ENCODE peak calls at places on chromosomes 4 and X, in four cellular contexts. I is cardiac muscle cell, P is AG10803, N is esophagus squamous epithelium. H is an unnamed sample.

GRCh38 chr4:8689741-8690140 is 97.2 kb downstream of the CPZ start:
- DNase-seq in I (no peak), N (no peak), P (no peak), H (no peak)

GRCh38 chrX:39866229-39866628 is 231.5 kb downstream of the BCOR start:
- DNase-seq in I (no peak), P (no peak), N (no peak), H (no peak)

GRCh38 chrX:136346506-136346905 is 45.7 kb downstream of the ADGRG4 start:
- DNase-seq in P (no peak), I (no peak), N (no peak), H (no peak)

GRCh38 chr4:78313754-78314120 is 237.8 kb upstream of the ANXA3 start:
- DNase-seq in P (no peak), N (no peak), I (no peak), H (no peak)

GRCh38 chr4:166657261-166657660 is 577.0 kb downstream of the SPOCK3 start:
- DNase-seq in I (peak), N (no peak), P (no peak), H (no peak)

GRCh38 chr4:121738780-121739547 is 26.0 kb downstream of the SMIM43 start:
- DNase-seq in N (no peak), P (peak), I (no peak), H (no peak)

GRCh38 chrX:116009348-116009747 is 161.2 kb upstream of the AGTR2 start:
- DNase-seq in P (no peak), I (no peak), N (no peak), H (peak)

GRCh38 chr4:93313207-93313606 is 515.3 kb upstream of the ATOH1 start:
- DNase-seq in N (no peak), P (no peak), I (no peak), H (no peak)

GRCh38 chrX:63282077-63282476 is 69.1 kb downstream of the SPIN4 start:
- DNase-seq in P (no peak), I (no peak), N (no peak), H (no peak)

GRCh38 chr4:139841464-139842195 is 176.0 kb downstream of the MGST2 start:
- DNase-seq in N (no peak), I (peak), P (no peak), H (no peak)

GRCh38 chrX:698246-698645 is 67.7 kb downstream of the SHOX start:
- DNase-seq in P (peak), I (no peak), N (no peak), H (no peak)

GRCh38 chrX:115592997-115593734 is 32.2 kb downstream of the PLS3 start:
- DNase-seq in P (peak), N (no peak), I (peak), H (no peak)

GRCh38 chr4:77843628-77844027 is 19.0 kb upstream of the MRPL1 start:
- DNase-seq in N (no peak), I (no peak), P (no peak), H (no peak)

GRCh38 chr4:123832173-123833026 is 435.8 kb downstream of the SPRY1 start:
- DNase-seq in N (no peak), P (peak), I (peak), H (no peak)

GRCh38 chrX:140866446-140866845 is 135.9 kb upstream of the SPANXB1 start:
- DNase-seq in P (peak), I (no peak), N (no peak), H (no peak)

GRCh38 chr4:7821245-7822165 is 118.2 kb downstream of the AFAP1 start:
- DNase-seq in P (peak), I (no peak), N (no peak), H (no peak)

GRCh38 chr4:85399270-85399669 is 75.7 kb upstream of the ARHGAP24 start:
- DNase-seq in I (no peak), P (no peak), N (no peak), H (no peak)

GRCh38 chr4:53916431-53916889 is 147.9 kb downstream of the CHIC2 start:
- DNase-seq in I (no peak), P (peak), N (no peak), H (no peak)

GRCh38 chr4:67751260-67751659 is 2.9 kb downstream of the GNRHR start:
- DNase-seq in P (peak), I (no peak), N (no peak), H (no peak)

GRCh38 chr4:98746530-98746929 is 88.1 kb upstream of the TSPAN5 start:
- DNase-seq in N (no peak), P (no peak), I (no peak), H (no peak)

GRCh38 chr4:154465085-154465484 is 26.5 kb downstream of the DCHS2 start:
- DNase-seq in I (no peak), N (no peak), P (peak), H (no peak)

GRCh38 chr4:1026115-1026514 is 14.7 kb downstream of the FGFRL1 start:
- DNase-seq in N (no peak), P (no peak), I (peak), H (peak)

DNA sequence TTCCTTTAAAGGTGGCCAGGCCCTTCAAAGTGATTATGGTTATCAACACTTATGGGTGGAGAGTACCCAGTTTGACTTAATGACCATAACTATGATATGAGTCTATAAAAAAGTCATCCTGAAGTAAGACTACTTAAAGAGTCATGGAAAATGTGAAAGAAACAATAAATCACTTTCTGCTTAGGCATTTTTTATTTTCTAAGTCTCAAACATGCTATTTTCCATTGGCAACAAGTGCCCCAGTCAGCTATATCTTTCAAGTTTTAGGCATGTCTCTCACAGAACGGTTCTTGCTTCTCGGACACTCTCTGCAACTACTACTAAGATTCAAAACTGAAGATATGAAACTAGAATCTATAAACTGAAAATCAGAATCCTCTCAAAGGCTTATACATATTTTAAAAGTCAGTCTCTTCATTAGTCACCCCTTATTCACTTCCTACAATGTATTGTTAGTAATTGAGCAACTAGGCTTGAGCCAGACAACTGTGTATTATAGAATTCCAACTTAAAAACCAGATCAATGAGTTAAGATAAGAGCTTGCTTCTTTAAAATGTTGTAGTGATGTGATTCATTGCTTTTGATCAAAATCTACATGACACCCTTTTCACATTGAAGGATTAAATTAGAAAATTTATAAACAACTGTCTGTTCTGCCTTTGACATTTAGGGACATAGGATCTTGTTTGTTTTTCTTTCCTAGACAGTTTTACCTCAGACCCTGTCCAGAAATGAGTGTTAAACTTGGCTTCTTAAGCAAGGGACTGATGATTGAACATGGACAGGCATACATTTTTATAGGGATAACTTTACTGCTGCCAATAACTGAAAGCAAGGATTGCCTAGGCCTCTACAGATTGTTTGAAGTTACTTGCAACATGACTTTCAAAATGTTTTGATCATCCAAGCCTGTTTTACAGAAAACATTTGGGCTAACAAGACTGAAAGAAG is 2.9 kb downstream of the ANTXR2 start:
- DNase-seq in P (no peak), I (no peak), N (no peak), H (peak)
- H3K4me3 ChIP-seq in P (peak), I (peak), N (peak), H (no peak)

DNA sequence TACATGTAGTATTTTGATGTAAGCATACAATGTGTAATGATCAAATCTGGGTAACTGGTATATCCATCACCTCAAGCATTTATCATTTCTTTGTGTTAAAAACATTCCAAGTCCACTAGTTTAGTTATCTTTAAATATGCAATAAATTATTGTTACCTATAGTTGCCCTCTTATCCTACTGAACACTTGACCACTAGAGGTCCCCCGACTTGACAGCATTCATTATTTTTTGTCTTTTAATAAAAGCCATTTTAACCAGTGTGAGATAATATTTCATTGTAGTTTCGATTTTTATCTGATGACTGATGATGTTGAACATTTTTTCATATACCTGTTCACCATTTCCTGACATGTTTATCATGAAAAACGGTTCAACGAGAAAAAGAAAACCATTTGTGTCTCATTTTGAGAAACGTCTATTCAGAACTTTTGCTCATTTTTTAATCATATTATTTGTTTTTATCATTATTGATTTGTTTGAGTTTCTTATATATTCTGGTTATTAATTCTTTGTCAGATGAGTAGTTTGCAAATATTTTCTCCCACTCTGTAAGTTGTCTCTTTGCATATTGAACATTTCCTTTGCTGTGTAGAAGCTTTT is 199.0 kb upstream of the CXXC4 start:
- DNase-seq in N (no peak), I (no peak), P (no peak), H (no peak)
- TF ChIP-seq CTCF in N (peak), I (peak), P (no peak), H (peak)

DNA sequence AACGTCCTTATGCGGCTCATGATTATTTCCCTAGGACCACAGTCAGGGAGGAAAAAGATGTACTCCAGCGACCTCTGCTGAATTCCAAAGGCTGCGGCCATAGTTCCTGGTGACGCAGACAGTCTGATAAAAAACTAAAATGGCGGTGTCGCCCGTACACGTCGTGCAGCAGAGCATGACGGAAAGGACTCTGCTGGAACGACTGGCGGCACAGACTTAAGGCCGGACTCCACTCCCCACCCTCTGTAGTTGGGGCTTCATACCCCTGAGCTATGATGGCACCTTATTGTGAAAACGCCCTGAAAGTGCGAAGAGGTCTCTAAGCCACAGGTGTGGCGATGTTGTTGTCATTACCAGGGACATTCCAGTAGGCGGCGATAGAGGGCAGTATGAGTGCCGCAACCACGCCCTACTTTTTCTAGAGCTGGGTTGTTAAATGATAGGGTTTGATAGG is 90.0 kb upstream of the EDA2R start:
- DNase-seq in N (no peak), P (peak), I (peak), H (peak)
- H3K4me3 ChIP-seq in N (peak), P (peak), I (peak), H (peak)

GRCh38 chr4:176789955-176790354 is 2.8 kb downstream of the VEGFC start:
- DNase-seq in I (peak), P (peak), N (no peak), H (no peak)
- TF ChIP-seq CTCF in I (peak), P (peak), N (peak), H (peak)